ENCODE peak calls at places on chromosomes 1 and 21, in five cellular contexts. A, J, X, B and E are unnamed samples.

GRCh38 chr1:161187311-161187710 is 10.0 kb upstream of the B4GALT3 start:
- DNase-seq in A (no peak), J (no peak), X (no peak), B (no peak), E (no peak)

GRCh38 chr1:20184997-20185833 is 681 bp upstream of the UBXN10 start:
- DNase-seq in A (no peak), J (peak; percentile 35), X (no peak), B (no peak), E (no peak)

GRCh38 chr1:117599822-117600221 is 6.0 kb upstream of the TENT5C start:
- DNase-seq in A (no peak), J (no peak), X (no peak), B (no peak), E (no peak)

GRCh38 chr1:53328490-53329182 is 766 bp upstream of the LRP8 start:
- DNase-seq in A (no peak), J (no peak), X (no peak), B (no peak), E (no peak)

GRCh38 chr1:234602334-234603220 is 7.4 kb downstream of the IRF2BP2 start:
- DNase-seq in A (peak; percentile 92), J (no peak), X (peak; percentile 87), B (peak; percentile 68), E (peak; percentile 97)

GRCh38 chr1:67105508-67105907 is 29.3 kb downstream of the C1orf141 start:
- DNase-seq in A (no peak), J (no peak), X (no peak), B (no peak), E (no peak)

GRCh38 chr1:201145132-201145531 is 9.1 kb downstream of the TMEM9 start:
- DNase-seq in A (no peak), J (no peak), X (no peak), B (no peak), E (no peak)

GRCh38 chr1:241627453-241628329 is 12.5 kb downstream of the CHML start:
- DNase-seq in A (no peak), J (no peak), X (no peak), B (peak; percentile 29), E (no peak)

GRCh38 chr1:87325982-87326738 is 2.5 kb upstream of the LMO4 start:
- DNase-seq in A (no peak), J (no peak), X (no peak), B (no peak), E (no peak)

GRCh38 chr1:183635112-183635605 is 424 bp downstream of the ARPC5 start:
- DNase-seq in A (no peak), J (peak; percentile 17), X (no peak), B (no peak), E (no peak)

GRCh38 chr1:20031161-20031560 is 38.8 kb upstream of the PLA2G5 start:
- DNase-seq in A (no peak), J (no peak), X (no peak), B (no peak), E (no peak)

GRCh38 chr1:96721382-96722160 is at the start of gene PTBP2:
- DNase-seq in A (no peak), J (peak; percentile 66), X (no peak), B (peak; percentile 85), E (no peak)

GRCh38 chr1:146021622-146022402 is at the start of gene HJV:
- DNase-seq in A (no peak), J (no peak), X (no peak), B (no peak), E (no peak)

GRCh38 chr1:50181027-50181663 is 72.4 kb downstream of the ELAVL4 start:
- DNase-seq in A (peak; percentile 6), J (no peak), X (no peak), B (no peak), E (no peak)

GRCh38 chr1:94819945-94820746 is at the start of gene SLC44A3:
- DNase-seq in A (no peak), J (peak; percentile 2), X (no peak), B (no peak), E (no peak)

GRCh38 chr1:107802654-107803053 is 162.3 kb downstream of the VAV3 start:
- DNase-seq in A (no peak), J (no peak), X (no peak), B (no peak), E (no peak)

GRCh38 chr1:14655386-14655785 is 56.9 kb downstream of the KAZN start:
- DNase-seq in A (no peak), J (no peak), X (no peak), B (no peak), E (no peak)

GRCh38 chr1:36913523-36914060 is 120.7 kb downstream of the GRIK3 start:
- DNase-seq in A (no peak), J (no peak), X (no peak), B (no peak), E (no peak)

GRCh38 chr1:99662581-99663208 is 16.8 kb downstream of the PALMD start:
- DNase-seq in A (no peak), J (no peak), X (no peak), B (no peak), E (no peak)

GRCh38 chr1:154344977-154345837 is 19.9 kb downstream of the ATP8B2 start:
- DNase-seq in A (no peak), J (peak; percentile 54), X (no peak), B (peak; percentile 38), E (no peak)

GRCh38 chr1:161838362-161838761 is 72.2 kb downstream of the ATF6 start:
- DNase-seq in A (no peak), J (no peak), X (no peak), B (no peak), E (no peak)

GRCh38 chr1:14390816-14391215 is 207.7 kb upstream of the KAZN start:
- DNase-seq in A (no peak), J (no peak), X (no peak), B (no peak), E (no peak)

GRCh38 chr1:158087320-158087927 is 93.3 kb upstream of the CD1D start:
- DNase-seq in A (no peak), J (no peak), X (peak; percentile 63), B (peak; percentile 68), E (no peak)

GRCh38 chr1:172895050-172895460 is 155.7 kb downstream of the TNFSF18 start:
- DNase-seq in A (no peak), J (no peak), X (no peak), B (no peak), E (no peak)

GRCh38 chr1:190747643-190748186 is 270.1 kb upstream of the BRINP3 start:
- DNase-seq in A (no peak), J (no peak), X (no peak), B (no peak), E (no peak)

GRCh38 chr21:29487154-29487553 is 188.4 kb downstream of the BACH1 start:
- DNase-seq in A (no peak), J (no peak), X (no peak), B (no peak), E (no peak)

GRCh38 chr1:228277491-228278431 is 69.9 kb downstream of the OBSCN start:
- DNase-seq in A (no peak), J (no peak), X (no peak), B (no peak), E (no peak)

GRCh38 chr1:210257698-210258395 is 25.3 kb downstream of the SERTAD4 start:
- DNase-seq in A (peak; percentile 27), J (no peak), X (no peak), B (no peak), E (no peak)

GRCh38 chr1:229156819-229157218 is 114.1 kb upstream of the RAB4A start:
- DNase-seq in A (no peak), J (no peak), X (no peak), B (no peak), E (no peak)

GRCh38 chr1:112460672-112461071 is 48.1 kb upstream of the WNT2B start:
- DNase-seq in A (no peak), J (no peak), X (no peak), B (no peak), E (no peak)

GRCh38 chr1:162554258-162554657 is 7.3 kb upstream of the UAP1 start:
- DNase-seq in A (no peak), J (no peak), X (no peak), B (no peak), E (no peak)

GRCh38 chr1:227887697-227888403 is 59.9 kb downstream of the WNT9A start:
- DNase-seq in A (no peak), J (no peak), X (no peak), B (no peak), E (no peak)

GRCh38 chr1:59077739-59078503 is 219.0 kb upstream of the FGGY start:
- DNase-seq in A (no peak), J (no peak), X (no peak), B (no peak), E (no peak)

GRCh38 chr1:43796111-43796581 is 88.8 kb downstream of the ST3GAL3 start:
- DNase-seq in A (no peak), J (no peak), X (no peak), B (no peak), E (no peak)

GRCh38 chr1:88736633-88737248 is 52.7 kb downstream of the PKN2 start:
- DNase-seq in A (no peak), J (no peak), X (peak; percentile 29), B (peak; percentile 23), E (no peak)

GRCh38 chr1:175390522-175391247 is 198.1 kb upstream of the KIAA0040 start:
- DNase-seq in A (no peak), J (no peak), X (no peak), B (no peak), E (no peak)

GRCh38 chr1:69919129-69919921 is 286.1 kb downstream of the LRRC40 start:
- DNase-seq in A (no peak), J (no peak), X (no peak), B (no peak), E (no peak)

GRCh38 chr1:226985839-226986463 is 45.9 kb downstream of the COQ8A start:
- DNase-seq in A (no peak), J (no peak), X (no peak), B (no peak), E (no peak)

GRCh38 chr1:30928171-30928570 is 19.6 kb upstream of the SDC3 start:
- DNase-seq in A (peak; percentile 16), J (no peak), X (no peak), B (no peak), E (no peak)